ENCODE peak calls at places on chromosomes 13 and 19, in six cellular contexts. U, N, H, G, Q and B are unnamed samples.

GRCh38 chr19:42401365-42402303 is 11.5 kb upstream of the CNFN start:
- DNase-seq in U (peak; percentile 85), N (peak; percentile 71), H (peak; percentile 89), G (peak; percentile 94), Q (peak; percentile 49), B (peak; percentile 88)

GRCh38 chr13:40452038-40452666 is 214.3 kb downstream of the FOXO1 start:
- DNase-seq in U (no peak), N (no peak), H (no peak), G (no peak), Q (no peak), B (no peak)

GRCh38 chr13:49927755-49928154 is 8.4 kb downstream of the SPRYD7 start:
- DNase-seq in U (no peak), N (no peak), H (no peak), G (no peak), Q (no peak), B (no peak)

GRCh38 chr13:25771208-25771607 is 280.6 kb downstream of the SHISA2 start:
- DNase-seq in U (no peak), N (no peak), H (no peak), G (no peak), Q (no peak), B (no peak)

GRCh38 chr13:56351041-56351440 is 789.7 kb upstream of the PRR20A start:
- DNase-seq in U (no peak), N (no peak), H (no peak), G (no peak), Q (no peak), B (no peak)

GRCh38 chr13:32060319-32060924 is 28.8 kb downstream of the FRY start:
- DNase-seq in U (no peak), N (no peak), H (no peak), G (no peak), Q (peak; percentile 40), B (no peak)

GRCh38 chr13:37642201-37642600 is 43.6 kb upstream of the POSTN start:
- DNase-seq in U (no peak), N (no peak), H (no peak), G (no peak), Q (no peak), B (no peak)

GRCh38 chr19:55693336-55693974 is 18.4 kb downstream of the EPN1 start:
- DNase-seq in U (no peak), N (no peak), H (no peak), G (peak; percentile 61), Q (no peak), B (no peak)

GRCh38 chr13:30715357-30715756 is 20.0 kb upstream of the ALOX5AP start:
- DNase-seq in U (no peak), N (no peak), H (no peak), G (no peak), Q (no peak), B (no peak)

GRCh38 chr19:35612559-35613321 is at the start of gene HAUS5:
- DNase-seq in U (peak; percentile 94), N (peak; percentile 93), H (peak; percentile 95), G (peak; percentile 97), Q (peak; percentile 83), B (peak; percentile 94)

GRCh38 chr19:16330811-16331690 is 6.4 kb downstream of the KLF2 start:
- DNase-seq in U (no peak), N (no peak), H (no peak), G (no peak), Q (no peak), B (no peak)

GRCh38 chr19:49861127-49861526 is 6.2 kb downstream of the PNKP start:
- DNase-seq in U (no peak), N (no peak), H (peak; percentile 77), G (peak; percentile 88), Q (no peak), B (peak; percentile 81)

GRCh38 chr19:50534478-50534877 is 20.8 kb upstream of the ASPDH start:
- DNase-seq in U (no peak), N (no peak), H (no peak), G (no peak), Q (no peak), B (no peak)

GRCh38 chr13:42746846-42747245 is 34.5 kb upstream of the FAM216B start:
- DNase-seq in U (no peak), N (no peak), H (no peak), G (no peak), Q (no peak), B (no peak)

GRCh38 chr19:5621311-5621944 is 1.1 kb downstream of the SAFB2 start:
- DNase-seq in U (peak; percentile 19), N (no peak), H (no peak), G (peak; percentile 83), Q (no peak), B (peak; percentile 42)

GRCh38 chr19:41859213-41859617 is 840 bp upstream of the RPS19 start:
- DNase-seq in U (no peak), N (no peak), H (no peak), G (no peak), Q (no peak), B (no peak)

GRCh38 chr13:110445722-110446569 is 115.6 kb downstream of the RAB20 start:
- DNase-seq in U (no peak), N (no peak), H (no peak), G (peak; percentile 71), Q (no peak), B (no peak)

GRCh38 chr13:38606697-38607096 is 80.2 kb upstream of the FREM2 start:
- DNase-seq in U (no peak), N (no peak), H (no peak), G (no peak), Q (no peak), B (no peak)

GRCh38 chr13:22837980-22838615 is 342.7 kb upstream of the SGCG start:
- DNase-seq in U (no peak), N (no peak), H (no peak), G (no peak), Q (no peak), B (no peak)

GRCh38 chr13:25204843-25205242 is 32.8 kb upstream of the AMER2 start:
- DNase-seq in U (no peak), N (no peak), H (no peak), G (no peak), Q (no peak), B (no peak)

GRCh38 chr13:95644611-95645052 is at the start of gene DZIP1:
- DNase-seq in U (peak; percentile 84), N (peak; percentile 49), H (peak; percentile 79), G (peak; percentile 77), Q (peak; percentile 75), B (peak; percentile 17)

GRCh38 chr13:27619711-27620376 is 485 bp downstream of the LNX2 start:
- DNase-seq in U (peak; percentile 56), N (peak; percentile 56), H (peak; percentile 71), G (peak; percentile 93), Q (peak; percentile 7), B (peak; percentile 30)

GRCh38 chr19:12000152-12000981 is 35.1 kb downstream of the ZNF433 start:
- DNase-seq in U (no peak), N (no peak), H (no peak), G (no peak), Q (no peak), B (no peak)

GRCh38 chr19:7223429-7223828 is 70.8 kb downstream of the INSR start:
- DNase-seq in U (no peak), N (no peak), H (no peak), G (no peak), Q (no peak), B (no peak)

GRCh38 chr19:2798158-2798685 is 12.9 kb downstream of the THOP1 start:
- DNase-seq in U (no peak), N (no peak), H (no peak), G (no peak), Q (no peak), B (no peak)

GRCh38 chr13:40432018-40432978 is 234.1 kb downstream of the FOXO1 start:
- DNase-seq in U (no peak), N (no peak), H (no peak), G (no peak), Q (no peak), B (no peak)

GRCh38 chr13:98348476-98348875 is 171.4 kb upstream of the RNF113B start:
- DNase-seq in U (no peak), N (no peak), H (no peak), G (no peak), Q (no peak), B (peak; percentile 26)

GRCh38 chr13:98343461-98343860 is 166.4 kb upstream of the RNF113B start:
- DNase-seq in U (no peak), N (no peak), H (no peak), G (no peak), Q (no peak), B (no peak)

GRCh38 chr13:98345103-98345899 is 168.2 kb upstream of the RNF113B start:
- DNase-seq in U (no peak), N (no peak), H (no peak), G (no peak), Q (no peak), B (no peak)

GRCh38 chr13:98346904-98347636 is 170.0 kb upstream of the RNF113B start:
- DNase-seq in U (no peak), N (no peak), H (no peak), G (no peak), Q (no peak), B (no peak)

DNA sequence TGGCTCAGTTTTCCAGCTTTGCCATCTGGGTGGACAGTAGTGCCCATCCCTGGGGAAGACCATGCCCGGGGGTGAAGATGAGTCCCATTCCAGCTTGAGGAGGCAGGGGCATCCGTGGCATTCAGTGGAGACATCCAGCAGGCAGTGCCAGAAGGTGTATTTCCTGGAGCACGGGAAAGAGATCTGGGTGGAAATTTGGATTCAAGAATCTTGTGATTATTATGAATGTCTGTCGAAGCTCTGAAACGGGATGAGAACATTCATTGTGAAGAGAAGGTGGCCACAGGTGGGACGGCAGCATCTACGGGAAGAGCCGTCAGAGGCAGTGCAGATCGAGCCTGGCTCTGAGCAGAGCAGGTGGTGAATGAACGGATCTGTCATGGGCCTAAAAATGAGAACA is 167.3 kb upstream of the RNF113B start:
- DNase-seq in U (no peak), N (no peak), H (no peak), G (no peak), Q (no peak), B (no peak)
- TF ChIP-seq POLR2AphosphoS5 in U (no peak), N (no peak), H (no peak), G (no peak), Q (no peak), B (no peak)

GRCh38 chr19:1577090-1577928 is 9.2 kb upstream of the MEX3D start:
- DNase-seq in U (no peak), N (no peak), H (no peak), G (no peak), Q (no peak), B (no peak)
- H3K27ac ChIP-seq in U (no peak overlapping the region), N (no peak overlapping the region), H (no peak overlapping the region), G (no peak overlapping the region), Q (no peak overlapping the region), B (no peak overlapping the region)

GRCh38 chr19:45705115-45705514 is 12.6 kb downstream of the QPCTL start:
- DNase-seq in U (no peak), N (no peak), H (no peak), G (no peak), Q (no peak), B (no peak)

GRCh38 chr19:45710731-45711130 is 18.3 kb downstream of the QPCTL start:
- DNase-seq in U (no peak), N (no peak), H (no peak), G (no peak), Q (no peak), B (no peak)

GRCh38 chr19:45705710-45706415 is 13.4 kb downstream of the QPCTL start:
- DNase-seq in U (no peak), N (no peak), H (no peak), G (no peak), Q (no peak), B (no peak)
- TF ChIP-seq POLR2AphosphoS5 in U (no peak), N (no peak), H (no peak), G (no peak), Q (no peak), B (no peak)

GRCh38 chr13:60167121-60167520 is 3.4 kb upstream of the DIAPH3 start:
- DNase-seq in U (no peak), N (no peak), H (no peak), G (no peak), Q (no peak), B (no peak)
- H3K27ac ChIP-seq in U (no peak overlapping the region), N (no peak overlapping the region), H (no peak overlapping the region), G (no peak overlapping the region), Q (no peak overlapping the region), B (no peak overlapping the region)